ENCODE peak calls at places on chromosomes 2 and 18, in ten cellular contexts. U, L, D, X, S, V, Z, Y, W and P are unnamed samples.

GRCh38 chr2:133293544-133294270 is 274.6 kb downstream of the NCKAP5 start:
- DNase-seq in W (no peak), Z (peak), L (no peak), D (no peak), V (no peak), X (no peak), S (no peak), Y (no peak), U (no peak), P (no peak)

GRCh38 chr2:96241227-96241626 is 24.6 kb downstream of the TMEM127 start:
- DNase-seq in Y (no peak), Z (no peak), V (no peak), L (no peak), U (no peak), S (no peak), D (no peak), X (peak), W (no peak), P (no peak)

GRCh38 chr2:25894135-25894830 is 16.0 kb upstream of the ASXL2 start:
- DNase-seq in Z (peak), V (no peak), Y (peak), S (peak), L (no peak), X (no peak), U (no peak), W (no peak), D (peak), P (peak)

GRCh38 chr2:178677599-178677998 is 129.6 kb downstream of the TTN start:
- DNase-seq in X (no peak), L (no peak), Y (no peak), Z (no peak), D (no peak), W (no peak), U (no peak), V (no peak), S (no peak), P (no peak)

GRCh38 chr2:229176136-229176535 is 95.0 kb downstream of the PID1 start:
- DNase-seq in U (no peak), Z (no peak), L (no peak), X (no peak), D (no peak), Y (no peak), V (no peak), W (no peak), S (no peak), P (no peak)

GRCh38 chr18:14974576-14974975 is 226.6 kb downstream of the ANKRD30B start:
- DNase-seq in D (no peak), S (no peak), U (no peak), W (no peak), Y (no peak), L (no peak), Z (no peak), X (no peak), V (no peak), P (no peak)

GRCh38 chr2:148209598-148209997 is 188.7 kb downstream of the MBD5 start:
- DNase-seq in X (peak), S (peak), Y (no peak), L (no peak), U (no peak), Z (peak), V (no peak), W (no peak), D (no peak), P (no peak)

GRCh38 chr2:102166189-102166845 is 20.5 kb upstream of the IL1RL2 start:
- DNase-seq in Y (peak), X (peak), V (no peak), U (no peak), S (no peak), L (no peak), Z (peak), W (peak), D (no peak), P (peak)

GRCh38 chr2:53641290-53641689 is 126.3 kb upstream of the CHAC2 start:
- DNase-seq in X (peak), W (no peak), L (no peak), V (no peak), D (no peak), Y (no peak), Z (no peak), S (no peak), U (no peak), P (no peak)

GRCh38 chr2:96954490-96954846 is 31.9 kb downstream of the FAM178B start:
- DNase-seq in U (no peak), Z (peak), V (no peak), D (no peak), X (no peak), L (peak), S (peak), W (no peak), Y (peak), P (no peak)

GRCh38 chr2:238129166-238130010 is 9.1 kb upstream of the KLHL30 start:
- DNase-seq in Z (no peak), V (peak), S (no peak), U (peak), Y (no peak), L (no peak), X (no peak), W (no peak), D (no peak), P (no peak)

GRCh38 chr2:217958206-217958888 is 44.4 kb downstream of the TNS1 start:
- DNase-seq in W (no peak), Z (no peak), S (no peak), D (no peak), V (peak), X (no peak), U (no peak), L (no peak), Y (no peak), P (no peak)

GRCh38 chr18:12597775-12598174 is 60.1 kb downstream of the SPIRE1 start:
- DNase-seq in Z (peak), W (peak), X (no peak), V (peak), S (peak), Y (peak), U (no peak), L (no peak), D (no peak), P (peak)

GRCh38 chr2:191014653-191015020 is 666 bp upstream of the STAT1 start:
- DNase-seq in S (no peak), Z (no peak), W (no peak), D (no peak), V (no peak), L (no peak), X (no peak), U (no peak), Y (no peak), P (no peak)

GRCh38 chr2:219060821-219061791 is at the start of gene IHH:
- DNase-seq in Z (no peak), Y (peak), D (peak), V (peak), X (peak), W (no peak), U (no peak), S (peak), L (no peak), P (no peak)

GRCh38 chr2:32856891-32857290 is 89.9 kb upstream of the LTBP1 start:
- DNase-seq in X (no peak), Y (no peak), V (no peak), D (no peak), W (no peak), S (no peak), U (no peak), Z (no peak), L (no peak), P (no peak)
- H3K4me3 ChIP-seq in X (no peak), Y (no peak), V (no peak), D (no peak), W (no peak), S (no peak), U (no peak), Z (no peak), L (no peak), P (no peak)

DNA sequence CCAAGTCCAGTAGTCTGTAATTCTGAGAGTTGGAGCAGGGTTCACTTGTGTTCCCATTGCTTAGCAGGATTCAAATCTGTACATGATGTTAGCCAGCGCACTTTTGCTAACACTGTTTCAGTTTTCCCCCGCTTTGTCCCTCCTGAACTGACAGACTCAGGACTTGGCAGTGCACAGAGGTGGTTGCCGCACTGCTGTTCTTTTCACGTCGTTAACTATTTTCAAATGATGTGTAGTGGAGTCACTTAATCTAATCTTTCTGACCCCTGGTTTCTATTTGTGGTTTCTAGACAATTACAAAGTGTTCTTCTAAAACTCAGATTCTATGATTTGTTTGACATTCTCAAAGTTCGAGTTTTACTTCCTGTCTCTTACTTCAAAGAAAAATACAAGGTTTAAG is 234.5 kb downstream of the RBM43 start:
- DNase-seq in W (no peak), X (no peak), S (peak), V (no peak), D (no peak), Y (peak), Z (peak), L (no peak), U (no peak), P (no peak)
- H3K4me3 ChIP-seq in W (no peak), X (no peak), S (no peak), V (no peak), D (no peak), Y (no peak), Z (no peak), L (no peak), U (no peak), P (no peak)

DNA sequence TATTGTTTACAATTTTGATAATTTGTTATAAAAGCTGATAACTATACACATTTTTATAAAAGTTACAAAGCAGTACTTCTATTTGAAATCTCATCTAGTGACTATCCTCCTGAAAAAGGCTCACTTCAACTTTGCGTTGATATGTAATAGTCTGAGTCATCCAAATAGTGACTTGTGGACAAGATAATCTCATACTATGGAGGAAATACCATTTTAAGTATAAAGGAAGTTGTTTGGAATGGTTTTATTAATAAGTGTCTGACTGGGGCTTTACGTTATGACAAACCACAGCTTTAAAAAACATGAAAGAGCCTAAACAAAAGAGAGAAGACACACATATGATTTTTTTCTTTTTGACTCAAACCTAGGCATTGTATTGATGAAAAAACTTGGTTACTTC is 272.3 kb upstream of the COL3A1 start:
- DNase-seq in L (no peak), X (no peak), V (no peak), S (peak), U (no peak), D (no peak), W (peak), Y (peak), Z (peak), P (no peak)
- H3K4me3 ChIP-seq in L (no peak), X (no peak), V (no peak), S (no peak), U (no peak), D (no peak), W (no peak), Y (no peak), Z (no peak), P (no peak)

GRCh38 chr2:104794416-104794815 is 59.5 kb upstream of the POU3F3 start:
- DNase-seq in L (no peak), Y (peak), Z (peak), D (no peak), V (no peak), U (no peak), S (no peak), W (no peak), X (no peak), P (peak)
- H3K4me3 ChIP-seq in L (no peak), Y (no peak), Z (no peak), D (no peak), V (no peak), U (no peak), S (no peak), W (no peak), X (no peak), P (no peak)

GRCh38 chr2:234493117-234493516 is 3.8 kb downstream of the ARL4C start:
- DNase-seq in Z (no peak), L (no peak), X (no peak), D (no peak), W (no peak), U (no peak), Y (no peak), V (no peak), S (no peak), P (no peak)
- H3K4me3 ChIP-seq in Z (peak), L (peak), X (no peak), D (peak), W (peak), U (no peak), Y (peak), V (peak), S (peak), P (peak)

DNA sequence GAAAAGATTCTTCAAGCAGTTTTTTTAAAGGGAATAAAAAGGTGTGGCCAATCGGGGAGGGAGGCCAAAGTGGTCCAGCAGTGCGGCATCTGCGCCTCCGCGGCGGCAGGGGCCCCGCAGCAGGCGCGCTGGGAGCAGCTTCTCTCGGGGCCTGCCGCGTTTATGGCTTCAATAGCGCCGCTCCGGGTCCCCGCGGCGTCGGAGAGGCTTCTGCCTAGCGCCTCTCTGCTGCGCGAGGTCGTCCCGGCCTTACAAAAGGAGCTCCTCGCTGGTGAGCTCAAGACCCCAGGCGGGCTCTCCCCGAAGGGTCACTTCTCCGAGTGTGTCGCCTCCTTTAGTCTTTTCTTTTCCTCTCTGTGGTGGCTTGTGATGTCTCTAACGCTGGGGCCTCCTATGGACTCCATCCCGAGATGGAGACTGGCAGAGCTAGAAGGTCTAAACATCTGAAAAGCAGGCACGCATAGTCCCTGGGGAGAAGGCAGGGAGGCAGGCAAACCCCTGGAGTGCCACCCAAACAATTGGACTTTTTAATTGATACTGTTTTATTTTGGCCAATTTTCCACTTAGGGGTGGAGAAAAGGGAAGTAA is 67.1 kb downstream of the SUMO1 start:
- DNase-seq in Y (peak), U (no peak), D (no peak), S (peak), V (no peak), X (peak), W (no peak), L (peak), Z (no peak), P (no peak)
- H3K4me3 ChIP-seq in Y (no peak), U (no peak), D (peak), S (no peak), V (no peak), X (peak), W (peak), L (no peak), Z (peak), P (no peak)

GRCh38 chr2:55923091-55923977 is at the start of gene EFEMP1:
- DNase-seq in W (no peak), V (peak), U (peak), S (peak), X (peak), L (peak), Z (peak), Y (peak), D (peak), P (no peak)

GRCh38 chr2:55926974-55927373 is 3.4 kb upstream of the EFEMP1 start:
- DNase-seq in W (no peak), V (no peak), X (no peak), L (no peak), U (no peak), S (no peak), Z (no peak), D (no peak), Y (no peak), P (no peak)

GRCh38 chr2:55926246-55926645 is 2.7 kb upstream of the EFEMP1 start:
- DNase-seq in U (no peak), L (no peak), D (no peak), Y (no peak), W (no peak), Z (no peak), S (no peak), X (peak), V (no peak), P (no peak)

GRCh38 chr2:55922488-55922887 is 1.1 kb downstream of the EFEMP1 start:
- DNase-seq in S (peak), Y (peak), X (peak), W (no peak), L (no peak), V (no peak), Z (peak), U (no peak), D (no peak), P (no peak)

GRCh38 chr2:55923978-55924325 is 370 bp upstream of the EFEMP1 start:
- DNase-seq in S (no peak), L (no peak), Y (no peak), X (no peak), Z (no peak), D (no peak), U (no peak), W (no peak), V (no peak), P (no peak)
- H3K4me3 ChIP-seq in S (peak), L (no peak), Y (peak), X (peak), Z (peak), D (peak), U (peak), W (peak), V (peak), P (peak)

GRCh38 chr18:48675330-48675761 is 136.5 kb downstream of the CTIF start:
- DNase-seq in Z (peak), Y (peak), X (peak), D (peak), S (peak), V (peak), U (peak), L (peak), W (peak), P (peak)
- H3K4me3 ChIP-seq in Z (no peak), Y (no peak), X (no peak), D (no peak), S (no peak), V (no peak), U (no peak), L (no peak), W (no peak), P (no peak)

GRCh38 chr2:28390241-28390856 is 2.3 kb upstream of the FOSL2 start:
- DNase-seq in U (peak), W (peak), D (peak), V (peak), X (peak), Z (peak), L (peak), S (peak), Y (peak), P (peak)

GRCh38 chr2:28390857-28391563 is 1.6 kb upstream of the FOSL2 start:
- DNase-seq in S (peak), U (peak), W (peak), V (peak), L (no peak), X (peak), Y (peak), D (peak), Z (peak), P (no peak)

GRCh38 chr2:28387082-28387960 is 5.3 kb upstream of the FOSL2 start:
- DNase-seq in Y (peak), X (no peak), V (no peak), U (no peak), Z (peak), L (no peak), S (peak), D (no peak), W (no peak), P (no peak)

GRCh38 chr2:28391564-28392296 is 928 bp upstream of the FOSL2 start:
- DNase-seq in X (peak), Z (peak), U (peak), Y (peak), V (peak), L (peak), D (peak), W (no peak), S (peak), P (peak)

DNA sequence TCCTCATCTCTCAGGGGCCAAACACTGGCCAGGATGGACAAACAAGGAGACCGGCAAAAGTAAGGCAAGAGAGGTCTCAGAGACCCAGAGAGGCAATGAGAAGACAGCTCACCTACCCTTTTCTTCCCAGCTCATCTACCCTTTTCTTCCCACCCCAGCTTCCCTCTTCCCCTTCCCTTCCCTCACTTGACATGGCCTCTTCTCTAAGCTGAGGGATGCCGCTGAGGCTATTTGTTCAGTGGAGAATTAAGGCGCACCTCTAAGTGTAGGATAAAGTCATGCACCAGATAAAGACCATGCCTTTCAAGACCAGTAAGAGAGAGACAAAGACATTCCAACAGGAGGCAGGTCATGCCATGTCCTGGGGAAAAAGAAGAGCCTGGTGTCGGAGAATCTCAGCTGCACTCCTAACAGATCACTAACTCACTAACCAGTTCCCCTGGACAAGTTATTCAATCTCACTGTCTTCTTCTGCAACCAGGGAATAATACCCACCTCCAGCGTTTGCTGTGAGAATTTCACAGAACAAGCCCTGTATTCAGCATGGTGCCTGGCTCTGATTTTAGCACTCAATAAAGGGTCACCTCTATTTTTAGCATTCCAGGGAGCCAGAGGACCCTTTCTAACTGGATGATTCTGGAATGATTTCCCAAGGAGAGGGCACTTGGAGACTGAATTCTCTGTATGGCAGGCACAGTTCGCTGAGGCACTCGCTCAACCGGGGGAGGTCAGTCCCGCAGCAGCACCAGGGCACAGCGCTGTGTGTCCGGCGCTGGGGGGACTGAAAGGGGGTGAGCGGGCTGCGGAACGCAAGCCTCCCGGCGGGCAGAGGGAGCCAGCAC is 3.0 kb upstream of the FOSL2 start:
- DNase-seq in U (no peak), V (no peak), W (no peak), S (no peak), X (peak), Y (peak), L (no peak), Z (peak), D (no peak), P (no peak)
- H3K4me3 ChIP-seq in U (peak), V (peak), W (peak), S (peak), X (peak), Y (peak), L (peak), Z (peak), D (peak), P (peak)